ENCODE peak calls at places on chromosome 12, in five cellular contexts. T, I, U, Y and J are unnamed samples.

GRCh38 chr12:89733579-89734201 is 25.1 kb upstream of the ATP2B1 start:
- DNase-seq in T (peak; percentile 97), Y (peak; percentile 92), I (no peak), U (peak; percentile 37), J (no peak)

GRCh38 chr12:29818925-29819324 is 35.2 kb upstream of the TMTC1 start:
- DNase-seq in Y (no peak), I (no peak), U (no peak), T (no peak), J (no peak)

GRCh38 chr12:69994593-69995222 is 169.7 kb downstream of the MYRFL start:
- DNase-seq in Y (no peak), T (no peak), U (no peak), I (no peak), J (no peak)

GRCh38 chr12:3604750-3605638 is 114.0 kb downstream of the PRMT8 start:
- DNase-seq in U (no peak), I (no peak), T (peak; percentile 20), Y (no peak), J (peak; percentile 66)

GRCh38 chr12:2053675-2054070 is 886 bp downstream of the CACNA1C start:
- DNase-seq in U (no peak), I (no peak), Y (no peak), T (no peak), J (no peak)

GRCh38 chr12:66921151-66921550 is 242.3 kb upstream of the GRIP1 start:
- DNase-seq in I (no peak), T (no peak), Y (no peak), U (peak; percentile 95), J (no peak)

GRCh38 chr12:32418221-32418620 is 18.9 kb downstream of the FGD4 start:
- DNase-seq in Y (no peak), T (no peak), U (peak; percentile 86), I (no peak), J (no peak)

GRCh38 chr12:91326043-91327027 is 143.7 kb upstream of the DCN start:
- DNase-seq in I (peak; percentile 45), T (peak; percentile 14), Y (peak; percentile 55), U (peak; percentile 62), J (peak; percentile 43)

GRCh38 chr12:77850698-77851097 is 20.0 kb downstream of the NAV3 start:
- DNase-seq in T (no peak), Y (no peak), I (no peak), U (no peak), J (no peak)

GRCh38 chr12:5003025-5003666 is 40.5 kb upstream of the KCNA5 start:
- DNase-seq in T (peak; percentile 23), I (peak; percentile 64), U (peak; percentile 73), Y (peak; percentile 22), J (peak; percentile 89)

GRCh38 chr12:2283910-2284309 is 231.1 kb downstream of the CACNA1C start:
- DNase-seq in U (no peak), T (peak; percentile 59), Y (no peak), I (no peak), J (no peak)

GRCh38 chr12:108565976-108566375 is 3.6 kb downstream of the ISCU start:
- DNase-seq in I (peak; percentile 65), U (peak; percentile 16), Y (peak; percentile 74), T (peak; percentile 63), J (no peak)

GRCh38 chr12:114248527-114248926 is 157.4 kb downstream of the TBX5 start:
- DNase-seq in I (no peak), U (peak; percentile 65), T (no peak), Y (no peak), J (no peak)

GRCh38 chr12:111151441-111151840 is 217.5 kb downstream of the PHETA1 start:
- DNase-seq in T (no peak), U (no peak), I (no peak), Y (no peak), J (no peak)

GRCh38 chr12:12230275-12230674 is 36.6 kb downstream of the LRP6 start:
- DNase-seq in T (no peak), Y (no peak), I (no peak), U (no peak), J (no peak)

GRCh38 chr12:67853204-67853603 is 136.0 kb upstream of the IFNG-AS1 start:
- DNase-seq in Y (no peak), T (no peak), I (no peak), U (no peak), J (no peak)

GRCh38 chr12:58067610-58068387 is 126.4 kb downstream of the ATP23 start:
- DNase-seq in U (peak; percentile 99), Y (peak; percentile 46), I (no peak), T (no peak), J (no peak)

GRCh38 chr12:119202544-119202943 is 23.8 kb downstream of the HSPB8 start:
- DNase-seq in I (no peak), U (no peak), Y (no peak), T (no peak), J (no peak)

GRCh38 chr12:51904951-51905471 is 2.3 kb upstream of the ACVRL1 start:
- DNase-seq in Y (no peak), I (no peak), T (no peak), U (no peak), J (no peak)

GRCh38 chr12:57902371-57903042 is 38.9 kb upstream of the ATP23 start:
- DNase-seq in Y (no peak), I (no peak), U (no peak), T (peak; percentile 32), J (no peak)

GRCh38 chr12:43292699-43293098 is 259.3 kb downstream of the ADAMTS20 start:
- DNase-seq in T (no peak), U (no peak), I (no peak), Y (no peak), J (no peak)

GRCh38 chr12:29782821-29783772 is 645 bp downstream of the TMTC1 start:
- DNase-seq in Y (peak; percentile 48), U (peak; percentile 1), I (no peak), T (no peak), J (peak; percentile 61)

GRCh38 chr12:108234155-108234554 is 105.0 kb downstream of the CMKLR1 start:
- DNase-seq in I (no peak), T (no peak), U (no peak), Y (no peak), J (no peak)

GRCh38 chr12:50822082-50822481 is 20.6 kb upstream of the TMPRSS12 start:
- DNase-seq in T (no peak), I (no peak), U (peak; percentile 27), Y (no peak), J (no peak)

GRCh38 chr12:51847830-51848727 is at the start of gene FIGNL2:
- DNase-seq in Y (no peak), T (no peak), U (peak; percentile 52), I (no peak), J (no peak)

GRCh38 chr12:125280482-125281377 is 215.5 kb downstream of the AACS start:
- DNase-seq in T (no peak), U (no peak), I (no peak), Y (no peak), J (peak; percentile 56)

GRCh38 chr12:116480210-116480818 is 78.9 kb upstream of the MAP1LC3B2 start:
- DNase-seq in I (no peak), U (no peak), T (no peak), Y (no peak), J (no peak)

GRCh38 chr12:52440821-52441319 is 6.7 kb upstream of the KRT75 start:
- DNase-seq in U (peak; percentile 95), Y (no peak), I (no peak), T (no peak), J (no peak)

GRCh38 chr12:75943730-75944096 is 87.9 kb downstream of the PHLDA1 start:
- DNase-seq in Y (no peak), I (no peak), U (no peak), T (no peak), J (no peak)

GRCh38 chr12:115375188-115375991 is 691.4 kb upstream of the TBX3 start:
- DNase-seq in T (no peak), Y (no peak), U (no peak), I (no peak), J (peak; percentile 30)

GRCh38 chr12:120199595-120200306 is 1.2 kb downstream of the RPLP0 start:
- DNase-seq in I (peak; percentile 64), T (peak; percentile 4), U (peak; percentile 69), Y (no peak), J (no peak)

GRCh38 chr12:55631056-55631455 is 5.6 kb upstream of the OR10P1 start:
- DNase-seq in Y (no peak), T (no peak), I (no peak), U (no peak), J (no peak)

GRCh38 chr12:30626847-30627246 is 68.8 kb downstream of the IPO8 start:
- DNase-seq in U (no peak), Y (no peak), I (no peak), T (no peak), J (no peak)

GRCh38 chr12:60101715-60102114 is 505.9 kb downstream of the SLC16A7 start:
- DNase-seq in Y (no peak), T (no peak), I (no peak), U (peak; percentile 57), J (no peak)

GRCh38 chr12:130076126-130076525 is 86.1 kb upstream of the FZD10 start:
- DNase-seq in U (no peak), T (no peak), I (no peak), Y (no peak), J (no peak)

GRCh38 chr12:69824956-69825355 is at the start of gene MYRFL:
- DNase-seq in Y (no peak), T (no peak), U (no peak), I (no peak), J (no peak)

GRCh38 chr12:5520037-5520436 is 88.1 kb downstream of the NTF3 start:
- DNase-seq in T (no peak), U (no peak), Y (no peak), I (no peak), J (no peak)

GRCh38 chr12:62631531-62632520 is 165.2 kb downstream of the MON2 start:
- DNase-seq in U (no peak), I (no peak), T (no peak), Y (peak; percentile 59), J (no peak)

GRCh38 chr12:113056631-113057488 is at the start of gene DTX1:
- DNase-seq in Y (no peak), T (no peak), I (no peak), U (no peak), J (peak; percentile 13)

GRCh38 chr12:31682136-31682962 is 22.9 kb downstream of the ETFBKMT start:
- DNase-seq in I (peak; percentile 80), Y (peak; percentile 86), T (peak; percentile 71), U (peak; percentile 93), J (peak; percentile 99)